ENCODE peak calls at places on chromosomes 16 and 17, in five cellular contexts. Q, V, S, D and P are unnamed samples.

GRCh38 chr16:57711-58110 is 4.1 kb downstream of the SNRNP25 start:
- DNase-seq in V (no peak), D (no peak), Q (peak; percentile 25), S (no peak), P (peak; percentile 39)

GRCh38 chr17:73309727-73310555 is 1.9 kb downstream of the CDC42EP4 start:
- DNase-seq in V (no peak), D (no peak), S (no peak), Q (peak; percentile 42), P (peak; percentile 58)

GRCh38 chr16:12704492-12705111 is 99.1 kb downstream of the CPPED1 start:
- DNase-seq in V (no peak), Q (no peak), S (no peak), D (no peak), P (no peak)

GRCh38 chr17:44595216-44595775 is 38.0 kb downstream of the FZD2 start:
- DNase-seq in V (no peak), D (no peak), S (no peak), Q (no peak), P (no peak)

GRCh38 chr17:50532452-50533024 is at the start of gene EPN3:
- DNase-seq in S (no peak), Q (no peak), V (peak; percentile 92), D (no peak), P (peak; percentile 49)

GRCh38 chr16:78210305-78210704 is 110.9 kb downstream of the WWOX start:
- DNase-seq in Q (no peak), D (no peak), S (no peak), V (peak; percentile 88), P (peak; percentile 51)

GRCh38 chr16:1745900-1746692 is 25.2 kb downstream of the NME3 start:
- DNase-seq in S (peak; percentile 37), V (peak; percentile 91), Q (peak; percentile 88), D (peak; percentile 77), P (no peak)

GRCh38 chr16:78761427-78761826 is 662.0 kb downstream of the WWOX start:
- DNase-seq in V (no peak), Q (no peak), S (no peak), D (no peak), P (no peak)

GRCh38 chr16:27429981-27430441 is 28.0 kb downstream of the IL21R start:
- DNase-seq in Q (no peak), V (peak; percentile 42), S (no peak), D (no peak), P (no peak)

GRCh38 chr16:68590201-68590994 is 51.3 kb downstream of the ZFP90 start:
- DNase-seq in Q (peak; percentile 63), V (peak; percentile 91), S (no peak), D (peak; percentile 46), P (peak; percentile 82)

GRCh38 chr16:68997564-68997963 is 107.9 kb upstream of the HAS3 start:
- DNase-seq in V (peak; percentile 65), Q (no peak), D (no peak), S (no peak), P (no peak)

GRCh38 chr16:15996432-15997109 is 47.2 kb downstream of the ABCC1 start:
- DNase-seq in V (peak; percentile 75), S (peak; percentile 70), D (peak; percentile 89), Q (peak; percentile 94), P (peak; percentile 87)